ENCODE peak calls at places on chromosome 21, in five cellular contexts. One of them, this sample, is unnamed.

GRCh38 chr21:33945652-33946270 is 30.2 kb upstream of the ATP5PO start:
- DNase-seq in HepG2: no peak
- DNase-seq in GM12878: no peak
- DNase-seq in K562: no peak
- DNase-seq in SK-N-SH: no peak
- DNase-seq in this sample: no peak

GRCh38 chr21:18449586-18449985 is 46.0 kb upstream of the TMPRSS15 start:
- DNase-seq in SK-N-SH: no peak
- DNase-seq in K562: no peak
- DNase-seq in HepG2: no peak
- DNase-seq in GM12878: no peak
- DNase-seq in this sample: no peak

GRCh38 chr21:26555554-26555953 is 17.5 kb downstream of the CYYR1 start:
- DNase-seq in GM12878: no peak
- DNase-seq in SK-N-SH: no peak
- DNase-seq in K562: no peak
- DNase-seq in HepG2: no peak
- DNase-seq in this sample: no peak

GRCh38 chr21:39057121-39057520 is 126.1 kb downstream of the PSMG1 start:
- DNase-seq in SK-N-SH: no peak
- DNase-seq in HepG2: no peak
- DNase-seq in GM12878: no peak
- DNase-seq in K562: no peak
- DNase-seq in this sample: no peak

GRCh38 chr21:33771976-33772375 is 129.7 kb downstream of the ITSN1 start:
- DNase-seq in HepG2: no peak
- DNase-seq in SK-N-SH: no peak
- DNase-seq in K562: no peak
- DNase-seq in GM12878: no peak
- DNase-seq in this sample: no peak

GRCh38 chr21:21003701-21004100 is 5.5 kb downstream of the NCAM2 start:
- DNase-seq in GM12878: no peak
- DNase-seq in HepG2: peak; percentile 29
- DNase-seq in SK-N-SH: peak; percentile 31
- DNase-seq in K562: peak; percentile 53
- DNase-seq in this sample: no peak

GRCh38 chr21:38989745-38990423 is 184.2 kb downstream of the ETS2 start:
- DNase-seq in HepG2: peak; percentile 88
- DNase-seq in GM12878: no peak
- DNase-seq in K562: no peak
- DNase-seq in SK-N-SH: peak; percentile 77
- DNase-seq in this sample: no peak

GRCh38 chr21:31268090-31268489 is 76.0 kb downstream of the TIAM1 start:
- DNase-seq in SK-N-SH: no peak
- DNase-seq in K562: no peak
- DNase-seq in HepG2: no peak
- DNase-seq in GM12878: no peak
- DNase-seq in this sample: no peak

GRCh38 chr21:21084179-21084578 is 86.0 kb downstream of the NCAM2 start:
- DNase-seq in GM12878: no peak
- DNase-seq in K562: no peak
- DNase-seq in SK-N-SH: no peak
- DNase-seq in HepG2: no peak
- DNase-seq in this sample: no peak

GRCh38 chr21:26948194-26948593 is 18.7 kb downstream of the ADAMTS5 start:
- DNase-seq in K562: no peak
- DNase-seq in SK-N-SH: no peak
- DNase-seq in HepG2: no peak
- DNase-seq in GM12878: no peak
- DNase-seq in this sample: no peak

GRCh38 chr21:26684866-26685265 is 111.8 kb upstream of the CYYR1 start:
- DNase-seq in SK-N-SH: no peak
- DNase-seq in GM12878: no peak
- DNase-seq in K562: no peak
- DNase-seq in HepG2: no peak
- DNase-seq in this sample: no peak

GRCh38 chr21:30733026-30733425 is 14.0 kb downstream of the KRTAP21-2 start:
- DNase-seq in HepG2: no peak
- DNase-seq in SK-N-SH: no peak
- DNase-seq in K562: no peak
- DNase-seq in GM12878: no peak
- DNase-seq in this sample: no peak

GRCh38 chr21:31132574-31133242 is 94.4 kb upstream of the KRTAP19-8 start:
- DNase-seq in K562: no peak
- DNase-seq in GM12878: peak; percentile 93
- DNase-seq in SK-N-SH: no peak
- DNase-seq in HepG2: no peak
- DNase-seq in this sample: no peak

GRCh38 chr21:19405326-19405725 is 1001.7 kb upstream of the TMPRSS15 start:
- DNase-seq in K562: no peak
- DNase-seq in SK-N-SH: no peak
- DNase-seq in HepG2: no peak
- DNase-seq in GM12878: no peak
- DNase-seq in this sample: no peak

GRCh38 chr21:16594191-16594590 is 864.4 kb downstream of the USP25 start:
- DNase-seq in SK-N-SH: no peak
- DNase-seq in GM12878: no peak
- DNase-seq in HepG2: no peak
- DNase-seq in K562: no peak
- DNase-seq in this sample: no peak

GRCh38 chr21:31162827-31163226 is 124.6 kb upstream of the KRTAP19-8 start:
- DNase-seq in HepG2: no peak
- DNase-seq in K562: no peak
- DNase-seq in GM12878: no peak
- DNase-seq in SK-N-SH: peak; percentile 50
- DNase-seq in this sample: no peak

GRCh38 chr21:33549848-33550771 is 7.3 kb downstream of the SON start:
- DNase-seq in SK-N-SH: no peak
- DNase-seq in HepG2: no peak
- DNase-seq in K562: no peak
- DNase-seq in GM12878: no peak
- DNase-seq in this sample: no peak

GRCh38 chr21:36330904-36331303 is 10.9 kb downstream of the MORC3 start:
- DNase-seq in SK-N-SH: peak; percentile 61
- DNase-seq in K562: peak; percentile 50
- DNase-seq in GM12878: peak; percentile 16
- DNase-seq in HepG2: peak; percentile 51
- DNase-seq in this sample: no peak

GRCh38 chr21:26835027-26835713 is 10.0 kb downstream of the ADAMTS1 start:
- DNase-seq in K562: no peak
- DNase-seq in HepG2: no peak
- DNase-seq in GM12878: no peak
- DNase-seq in SK-N-SH: no peak
- DNase-seq in this sample: no peak

GRCh38 chr21:30984897-30985296 is 53.4 kb downstream of the KRTAP19-8 start:
- DNase-seq in K562: no peak
- DNase-seq in SK-N-SH: no peak
- DNase-seq in HepG2: no peak
- DNase-seq in GM12878: no peak
- DNase-seq in this sample: no peak

GRCh38 chr21:39721885-39722284 is 23.1 kb upstream of the IGSF5 start:
- DNase-seq in K562: no peak
- DNase-seq in GM12878: no peak
- DNase-seq in HepG2: no peak
- DNase-seq in SK-N-SH: no peak
- DNase-seq in this sample: no peak

GRCh38 chr21:14271053-14271452 is 55.1 kb downstream of the RBM11 start:
- DNase-seq in HepG2: no peak
- DNase-seq in K562: peak; percentile 73
- DNase-seq in GM12878: no peak
- DNase-seq in SK-N-SH: no peak
- DNase-seq in this sample: no peak

GRCh38 chr21:14273736-14274538 is 58.0 kb downstream of the RBM11 start:
- DNase-seq in HepG2: no peak
- DNase-seq in GM12878: no peak
- DNase-seq in SK-N-SH: no peak
- DNase-seq in K562: peak; percentile 20
- DNase-seq in this sample: peak; percentile 52

GRCh38 chr21:45403133-45403824 is 1.7 kb upstream of the COL18A1 start:
- DNase-seq in SK-N-SH: no peak
- DNase-seq in K562: no peak
- DNase-seq in HepG2: no peak
- DNase-seq in GM12878: no peak
- DNase-seq in this sample: no peak

GRCh38 chr21:45405819-45406762 is 1.1 kb downstream of the COL18A1 start:
- DNase-seq in HepG2: peak; percentile 45
- DNase-seq in K562: no peak
- DNase-seq in SK-N-SH: peak; percentile 65
- DNase-seq in GM12878: no peak
- DNase-seq in this sample: no peak

GRCh38 chr21:45403825-45404725 is 890 bp upstream of the COL18A1 start:
- DNase-seq in K562: no peak
- DNase-seq in HepG2: no peak
- DNase-seq in SK-N-SH: no peak
- DNase-seq in GM12878: no peak
- DNase-seq in this sample: no peak

GRCh38 chr21:45405271-45405818 is 380 bp downstream of the COL18A1 start:
- DNase-seq in HepG2: no peak
- DNase-seq in K562: peak; percentile 95
- DNase-seq in GM12878: no peak
- DNase-seq in SK-N-SH: peak; percentile 89
- DNase-seq in this sample: no peak

GRCh38 chr21:45404726-45405270 is at the start of gene COL18A1:
- DNase-seq in K562: peak; percentile 99
- DNase-seq in SK-N-SH: peak; percentile 98
- DNase-seq in HepG2: no peak
- DNase-seq in GM12878: no peak
- DNase-seq in this sample: no peak
- TF ChIP-seq GABPA in K562: no peak
- TF ChIP-seq GABPA in SK-N-SH: no peak
- TF ChIP-seq GABPA in HepG2: no peak
- TF ChIP-seq GABPA in GM12878: no peak
- TF ChIP-seq GABPA in this sample: no peak

GRCh38 chr21:41074607-41075184 is 93.3 kb upstream of the BACE2 start:
- DNase-seq in GM12878: no peak
- DNase-seq in SK-N-SH: no peak
- DNase-seq in HepG2: no peak
- DNase-seq in K562: no peak
- DNase-seq in this sample: no peak

GRCh38 chr21:41075668-41076463 is 92.1 kb upstream of the BACE2 start:
- DNase-seq in GM12878: no peak
- DNase-seq in SK-N-SH: no peak
- DNase-seq in HepG2: no peak
- DNase-seq in K562: no peak
- DNase-seq in this sample: no peak

GRCh38 chr21:41068411-41069304 is 99.3 kb upstream of the BACE2 start:
- DNase-seq in GM12878: no peak
- DNase-seq in K562: peak; percentile 84
- DNase-seq in SK-N-SH: peak; percentile 87
- DNase-seq in HepG2: peak; percentile 50
- DNase-seq in this sample: peak; percentile 96

GRCh38 chr21:41069305-41069642 is 98.7 kb upstream of the BACE2 start:
- DNase-seq in K562: no peak
- DNase-seq in HepG2: no peak
- DNase-seq in SK-N-SH: no peak
- DNase-seq in GM12878: no peak
- DNase-seq in this sample: no peak

GRCh38 chr21:41071410-41071809 is 96.5 kb upstream of the BACE2 start:
- DNase-seq in K562: no peak
- DNase-seq in HepG2: no peak
- DNase-seq in GM12878: no peak
- DNase-seq in SK-N-SH: peak; percentile 37
- DNase-seq in this sample: peak; percentile 72
- TF ChIP-seq GABPA in K562: no peak
- TF ChIP-seq GABPA in HepG2: no peak
- TF ChIP-seq GABPA in GM12878: no peak
- TF ChIP-seq GABPA in SK-N-SH: no peak
- TF ChIP-seq GABPA in this sample: no peak

GRCh38 chr21:42829417-42829816 is 49.9 kb downstream of the WDR4 start:
- DNase-seq in K562: no peak
- DNase-seq in SK-N-SH: no peak
- DNase-seq in HepG2: no peak
- DNase-seq in GM12878: no peak
- DNase-seq in this sample: peak; percentile 37

GRCh38 chr21:42827588-42827987 is 51.8 kb downstream of the WDR4 start:
- DNase-seq in SK-N-SH: no peak
- DNase-seq in K562: no peak
- DNase-seq in GM12878: no peak
- DNase-seq in HepG2: no peak
- DNase-seq in this sample: no peak

GRCh38 chr21:42830456-42831455 is 48.6 kb downstream of the WDR4 start:
- DNase-seq in K562: peak; percentile 26
- DNase-seq in SK-N-SH: no peak
- DNase-seq in HepG2: no peak
- DNase-seq in GM12878: no peak
- DNase-seq in this sample: no peak

GRCh38 chr21:42833439-42833815 is 45.9 kb downstream of the WDR4 start:
- DNase-seq in SK-N-SH: peak; percentile 77
- DNase-seq in GM12878: peak; percentile 20
- DNase-seq in K562: peak; percentile 62
- DNase-seq in HepG2: peak; percentile 25
- DNase-seq in this sample: peak; percentile 61

GRCh38 chr21:42829954-42830353 is 49.4 kb downstream of the WDR4 start:
- DNase-seq in SK-N-SH: no peak
- DNase-seq in GM12878: no peak
- DNase-seq in HepG2: no peak
- DNase-seq in K562: no peak
- DNase-seq in this sample: no peak
- TF ChIP-seq GABPA in SK-N-SH: no peak
- TF ChIP-seq GABPA in GM12878: no peak
- TF ChIP-seq GABPA in HepG2: no peak
- TF ChIP-seq GABPA in K562: no peak
- TF ChIP-seq GABPA in this sample: no peak

GRCh38 chr21:35203093-35204021 is 154.3 kb upstream of the RUNX1 start:
- DNase-seq in SK-N-SH: no peak
- DNase-seq in GM12878: no peak
- DNase-seq in K562: no peak
- DNase-seq in HepG2: no peak
- DNase-seq in this sample: no peak
- TF ChIP-seq GABPA in SK-N-SH: no peak
- TF ChIP-seq GABPA in GM12878: no peak
- TF ChIP-seq GABPA in K562: no peak
- TF ChIP-seq GABPA in HepG2: no peak
- TF ChIP-seq GABPA in this sample: no peak

DNA sequence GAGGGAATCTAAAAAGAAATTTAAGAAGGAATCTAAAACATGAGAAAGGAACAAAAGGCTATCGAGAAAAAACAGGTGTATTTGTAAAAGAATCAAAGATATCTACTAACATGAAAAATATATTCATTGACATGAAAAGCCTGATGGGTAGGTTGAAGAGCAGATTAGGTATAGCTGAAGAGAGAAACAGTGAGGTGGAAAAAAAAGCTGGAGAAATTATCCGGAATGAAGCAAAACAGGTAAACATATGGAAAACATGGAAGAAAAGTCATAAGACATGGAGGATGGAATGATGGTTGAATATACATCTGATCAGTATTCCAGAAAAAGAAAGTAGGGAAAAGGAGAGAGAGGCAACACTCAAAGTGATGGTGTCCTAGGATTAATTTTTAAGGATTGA is 9.6 kb downstream of the EVA1C start:
- DNase-seq in HepG2: no peak
- DNase-seq in SK-N-SH: no peak
- DNase-seq in K562: no peak
- DNase-seq in GM12878: no peak
- DNase-seq in this sample: no peak
- TF ChIP-seq GABPA in HepG2: no peak
- TF ChIP-seq GABPA in SK-N-SH: no peak
- TF ChIP-seq GABPA in K562: no peak
- TF ChIP-seq GABPA in GM12878: no peak
- TF ChIP-seq GABPA in this sample: no peak